ENCODE peak calls at places on chromosomes 16 and 17, in ten cellular contexts. A is sigmoid colon; I is PC-9; G is DND-41; J is effector memory CD4-positive, alpha-beta T cell; K is astrocyte; T is SJSA1; C is heart left ventricle; X is heart right ventricle; S is Peyer's patch. N is an unnamed sample.

GRCh38 chr16:4273858-4274291 is 1.1 kb upstream of the TFAP4 start:
- DNase-seq in A (peak; percentile 83), I (peak; percentile 53), G (peak; percentile 52), J (no peak), K (no peak), T (peak; percentile 53), C (peak; percentile 78), X (peak; percentile 71), S (peak; percentile 70), N (peak; percentile 67)

GRCh38 chr16:68126395-68126794 is 41.2 kb downstream of the NFATC3 start:
- DNase-seq in A (no peak), I (no peak), G (no peak), J (no peak), K (no peak), T (no peak), C (no peak), X (no peak), S (no peak), N (no peak)

GRCh38 chr17:65035704-65036103 is 20.8 kb downstream of the GNA13 start:
- DNase-seq in A (no peak), I (no peak), G (no peak), J (no peak), K (no peak), T (no peak), C (no peak), X (no peak), S (no peak), N (no peak)

GRCh38 chr17:9254841-9255240 is 233.5 kb downstream of the NTN1 start:
- DNase-seq in A (no peak), I (no peak), G (no peak), J (no peak), K (no peak), T (no peak), C (no peak), X (no peak), S (no peak), N (no peak)

GRCh38 chr16:74770826-74771526 is 3.6 kb downstream of the FA2H start:
- DNase-seq in A (no peak), I (no peak), G (no peak), J (no peak), K (no peak), T (no peak), C (no peak), X (no peak), S (no peak), N (no peak)

GRCh38 chr16:59633996-59634579 is 900.0 kb upstream of the GOT2 start:
- DNase-seq in A (no peak), I (no peak), G (no peak), J (no peak), K (peak; percentile 86), T (peak; percentile 42), C (no peak), X (no peak), S (no peak), N (no peak)

GRCh38 chr16:2842340-2843000 is 12.4 kb downstream of the ZG16B start:
- DNase-seq in A (peak; percentile 69), I (no peak), G (peak; percentile 22), J (peak; percentile 43), K (peak; percentile 20), T (no peak), C (peak; percentile 55), X (peak; percentile 67), S (peak; percentile 54), N (peak; percentile 44)

GRCh38 chr17:50953831-50954601 is 87.9 kb upstream of the TOB1 start:
- DNase-seq in A (peak; percentile 80), I (peak; percentile 5), G (peak; percentile 43), J (no peak), K (peak; percentile 77), T (peak; percentile 43), C (peak; percentile 81), X (peak; percentile 51), S (no peak), N (peak; percentile 98)

GRCh38 chr17:28154242-28154641 is 111.8 kb downstream of the NLK start:
- DNase-seq in A (no peak), I (no peak), G (no peak), J (no peak), K (no peak), T (no peak), C (no peak), X (no peak), S (no peak), N (no peak)

GRCh38 chr17:51035436-51035835 is 85.2 kb downstream of the SPAG9 start:
- DNase-seq in A (no peak), I (no peak), G (no peak), J (no peak), K (peak; percentile 96), T (no peak), C (no peak), X (no peak), S (no peak), N (no peak)

GRCh38 chr17:74815671-74816370 is 39.7 kb upstream of the NAT9 start:
- DNase-seq in A (no peak), I (no peak), G (peak; percentile 14), J (no peak), K (no peak), T (no peak), C (no peak), X (no peak), S (no peak), N (peak; percentile 84)

GRCh38 chr17:27989046-27989445 is 53.4 kb upstream of the NLK start:
- DNase-seq in A (no peak), I (no peak), G (no peak), J (no peak), K (peak; percentile 22), T (no peak), C (no peak), X (no peak), S (no peak), N (no peak)

GRCh38 chr16:16083421-16084156 is 134.2 kb downstream of the ABCC1 start:
- DNase-seq in A (no peak), I (no peak), G (peak; percentile 32), J (no peak), K (no peak), T (no peak), C (no peak), X (no peak), S (no peak), N (peak; percentile 13)

GRCh38 chr16:10493276-10493675 is 87.1 kb downstream of the EMP2 start:
- DNase-seq in A (no peak), I (no peak), G (no peak), J (no peak), K (no peak), T (no peak), C (no peak), X (no peak), S (no peak), N (no peak)

GRCh38 chr17:73325527-73325842 is 13.7 kb upstream of the CDC42EP4 start:
- DNase-seq in A (peak; percentile 83), I (peak; percentile 32), G (no peak), J (no peak), K (no peak), T (no peak), C (peak; percentile 43), X (no peak), S (no peak), N (no peak)

GRCh38 chr17:59423137-59423703 is 91.8 kb downstream of the YPEL2 start:
- DNase-seq in A (peak; percentile 78), I (peak; percentile 91), G (no peak), J (no peak), K (peak; percentile 56), T (no peak), C (peak; percentile 59), X (peak; percentile 19), S (no peak), N (no peak)

GRCh38 chr16:78122774-78123315 is 23.4 kb downstream of the WWOX start:
- DNase-seq in A (no peak), I (no peak), G (peak; percentile 30), J (no peak), K (peak; percentile 34), T (no peak), C (no peak), X (no peak), S (no peak), N (peak; percentile 14)

GRCh38 chr16:71676236-71676635 is 48.3 kb downstream of the PHLPP2 start:
- DNase-seq in A (no peak), I (no peak), G (no peak), J (no peak), K (no peak), T (no peak), C (no peak), X (no peak), S (no peak), N (no peak)

GRCh38 chr17:30565073-30565935 is 88.1 kb downstream of the GOSR1 start:
- DNase-seq in A (no peak), I (peak; percentile 38), G (no peak), J (no peak), K (no peak), T (no peak), C (no peak), X (no peak), S (no peak), N (no peak)
- H3K4me3 ChIP-seq in A (no peak overlapping the region), I (no peak overlapping the region), G (no peak overlapping the region), J (no peak overlapping the region), K (no peak overlapping the region), T (no peak overlapping the region), C (no peak overlapping the region), X (no peak overlapping the region), S (no peak overlapping the region), N (no peak overlapping the region)

DNA sequence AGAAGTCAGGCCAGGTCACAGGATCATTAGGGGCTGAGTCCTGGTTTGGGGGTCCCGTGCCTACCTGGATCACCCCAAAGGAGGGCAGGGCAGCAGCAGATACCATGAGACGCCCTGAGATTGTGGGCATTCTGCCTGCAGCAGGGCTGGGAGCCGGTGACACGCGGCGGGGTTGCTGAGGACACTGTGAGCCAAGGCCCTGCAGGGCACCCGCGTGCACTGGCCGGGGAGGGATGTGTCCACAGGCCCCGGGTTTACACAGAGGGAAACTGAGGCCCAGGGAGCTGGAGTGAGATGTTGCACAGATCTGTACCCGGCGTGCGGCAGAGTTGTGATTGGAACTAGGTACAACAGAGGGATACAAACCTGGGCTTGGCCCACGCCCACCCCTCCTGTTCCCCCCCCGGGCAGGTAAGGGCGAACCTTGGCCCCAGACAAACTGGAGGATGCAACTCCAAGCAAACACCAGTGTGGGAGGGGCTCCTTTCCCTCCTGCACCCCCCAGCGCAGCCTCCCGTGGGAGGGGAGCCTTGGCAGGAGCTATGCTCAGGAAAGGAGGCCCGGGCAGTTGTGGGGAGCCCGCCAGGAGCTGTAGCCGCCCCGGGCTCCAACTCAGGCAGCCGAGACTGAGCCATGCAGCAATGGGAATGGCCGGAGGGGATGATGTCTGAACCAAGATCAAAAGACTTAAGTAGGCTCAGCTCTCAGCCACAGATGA is 91.3 kb downstream of the ENGASE start:
- DNase-seq in A (no peak), I (no peak), G (no peak), J (no peak), K (no peak), T (no peak), C (no peak), X (no peak), S (no peak), N (peak; percentile 56)
- H3K27me3 ChIP-seq in A (no peaks in the 10 kb centered on the region), I (peaks cover 94% of the 10 kb centered on the region), G (peaks cover 6% of the 10 kb centered on the region), J (no peaks in the 10 kb centered on the region), K (no peaks in the 10 kb centered on the region), T (peaks cover 100% of the 10 kb centered on the region), C (peaks cover 58% of the 10 kb centered on the region), X (peaks cover 16% of the 10 kb centered on the region), S (no peaks in the 10 kb centered on the region), N (no peaks in the 10 kb centered on the region)

GRCh38 chr17:81121841-81122733 is 43.2 kb upstream of the PVALEF start:
- DNase-seq in A (no peak), I (no peak), G (no peak), J (no peak), K (no peak), T (no peak), C (no peak), X (no peak), S (no peak), N (no peak)
- H3K4me3 ChIP-seq in A (no peak overlapping the region), I (no peak overlapping the region), G (no peak overlapping the region), J (no peak overlapping the region), K (no peak overlapping the region), T (no peak overlapping the region), C (no peak overlapping the region), X (no peak overlapping the region), S (no peak overlapping the region), N (no peak overlapping the region)

GRCh38 chr16:21971856-21972255 is 18.7 kb downstream of the UQCRC2 start:
- DNase-seq in A (no peak), I (no peak), G (no peak), J (no peak), K (no peak), T (no peak), C (no peak), X (no peak), S (no peak), N (no peak)
- H3K27me3 ChIP-seq in A (no peaks in the 10 kb centered on the region), I (no peaks in the 10 kb centered on the region), G (no peaks in the 10 kb centered on the region), J (no peaks in the 10 kb centered on the region), K (no peaks in the 10 kb centered on the region), T (no peaks in the 10 kb centered on the region), C (no peaks in the 10 kb centered on the region), X (no peaks in the 10 kb centered on the region), S (no peaks in the 10 kb centered on the region), N (no peaks in the 10 kb centered on the region)